ENCODE peak calls at places on chromosomes 7 and 10, in seven cellular contexts. J is kidney epithelial cell, C is heart left ventricle, O is heart right ventricle, H is IMR-90, Y is AG04449, B is tibial artery. G is an unnamed sample.

GRCh38 chr10:123034332-123034731 is 25.5 kb downstream of the ACADSB start:
- DNase-seq in J (no peak), H (no peak), Y (no peak), O (no peak), B (no peak), C (no peak), G (no peak)

GRCh38 chr10:91604936-91605534 is 27.8 kb downstream of the PPP1R3C start:
- DNase-seq in H (peak; percentile 79), C (no peak), B (no peak), J (no peak), Y (peak; percentile 77), O (no peak), G (peak; percentile 78)

GRCh38 chr7:79050592-79050991 is 402.9 kb downstream of the MAGI2 start:
- DNase-seq in J (peak; percentile 29), B (no peak), Y (no peak), O (no peak), C (no peak), H (peak; percentile 73), G (peak; percentile 62)

GRCh38 chr10:77350711-77351119 is 286.9 kb downstream of the KCNMA1 start:
- DNase-seq in B (peak; percentile 85), J (peak; percentile 96), Y (peak; percentile 96), H (peak; percentile 100), O (no peak), C (no peak), G (peak; percentile 97)

GRCh38 chr7:144386741-144387140 is 16.8 kb downstream of the NOBOX start:
- DNase-seq in C (no peak), O (no peak), H (peak; percentile 13), B (peak; percentile 1), Y (peak; percentile 36), J (no peak), G (peak; percentile 84)

GRCh38 chr10:1650542-1651279 is 86.6 kb downstream of the ADARB2 start:
- DNase-seq in O (no peak), B (peak; percentile 35), Y (no peak), C (no peak), J (no peak), H (no peak), G (no peak)

GRCh38 chr7:139658919-139659675 is 118.7 kb downstream of the HIPK2 start:
- DNase-seq in Y (no peak), H (no peak), J (no peak), O (no peak), B (no peak), C (no peak), G (no peak)

GRCh38 chr7:64516451-64516850 is 46.4 kb downstream of the ZNF680 start:
- DNase-seq in B (no peak), C (no peak), H (no peak), Y (no peak), J (no peak), O (no peak), G (no peak)

GRCh38 chr10:77939561-77940001 is 13.0 kb upstream of the DLG5 start:
- DNase-seq in B (peak; percentile 83), Y (no peak), O (no peak), J (no peak), H (peak; percentile 76), C (peak; percentile 41), G (peak; percentile 90)

GRCh38 chr7:108291791-108292440 is 161.8 kb upstream of the LAMB4 start:
- DNase-seq in C (no peak), O (no peak), H (no peak), B (no peak), J (no peak), Y (no peak), G (peak; percentile 66)

GRCh38 chr10:123999261-123999660 is 94.1 kb downstream of the CHST15 start:
- DNase-seq in H (no peak), C (no peak), O (no peak), J (no peak), B (peak; percentile 35), Y (no peak), G (no peak)

GRCh38 chr7:136635755-136636154 is 232.7 kb upstream of the CHRM2 start:
- DNase-seq in Y (no peak), B (no peak), J (no peak), O (no peak), H (no peak), C (no peak), G (no peak)

GRCh38 chr7:46633816-46634215 is 712.7 kb upstream of the IGFBP3 start:
- DNase-seq in H (peak; percentile 7), O (no peak), Y (no peak), J (no peak), C (no peak), B (no peak), G (peak; percentile 22)

GRCh38 chr10:94292448-94293118 is 70.2 kb downstream of the NOC3L start:
- DNase-seq in Y (peak; percentile 49), H (peak; percentile 73), J (no peak), C (peak; percentile 62), B (no peak), O (peak; percentile 46), G (peak; percentile 78)

GRCh38 chr7:101630591-101630990 is 1.5 kb upstream of the MYL10 start:
- DNase-seq in O (no peak), H (peak; percentile 18), B (no peak), C (no peak), J (peak; percentile 61), Y (no peak), G (peak; percentile 16)

GRCh38 chr7:54817125-54817524 is 58.1 kb upstream of the SEC61G start:
- DNase-seq in H (no peak), C (no peak), J (no peak), O (no peak), Y (no peak), B (no peak), G (no peak)

GRCh38 chr10:131035779-131036178 is 275.7 kb downstream of the TCERG1L start:
- DNase-seq in Y (no peak), O (no peak), C (no peak), B (no peak), J (no peak), H (no peak), G (no peak)

GRCh38 chr7:2956526-2957368 is 86.9 kb downstream of the CARD11 start:
- DNase-seq in H (peak; percentile 67), B (peak; percentile 45), Y (peak; percentile 9), J (peak; percentile 60), O (no peak), C (no peak), G (peak; percentile 72)

GRCh38 chr7:150955519-150956394 is 22.4 kb downstream of the KCNH2 start:
- DNase-seq in H (peak; percentile 15), B (no peak), Y (no peak), C (peak; percentile 71), O (peak; percentile 70), J (no peak), G (no peak)

GRCh38 chr10:86293323-86293840 is 73.2 kb downstream of the GRID1 start:
- DNase-seq in O (no peak), B (peak; percentile 37), C (peak; percentile 1), Y (no peak), H (no peak), J (no peak), G (no peak)

GRCh38 chr7:25296086-25296485 is 67.8 kb upstream of the NPVF start:
- DNase-seq in O (no peak), H (no peak), C (no peak), B (no peak), Y (no peak), J (no peak), G (no peak)

GRCh38 chr7:52540041-52540440 is 495.4 kb upstream of the POM121L12 start:
- DNase-seq in O (no peak), Y (no peak), H (no peak), C (no peak), J (peak; percentile 2), B (no peak), G (no peak)

GRCh38 chr10:97575101-97575668 is 2.6 kb downstream of the ANKRD2 start:
- DNase-seq in H (no peak), Y (no peak), C (no peak), J (no peak), B (no peak), O (no peak), G (no peak)

GRCh38 chr10:97572214-97572989 is at the start of gene ANKRD2:
- DNase-seq in H (peak; percentile 79), Y (no peak), C (peak; percentile 85), B (peak; percentile 89), J (no peak), O (peak; percentile 76), G (peak; percentile 85)

GRCh38 chr10:97573021-97573420 is 442 bp downstream of the ANKRD2 start:
- DNase-seq in J (no peak), H (peak; percentile 30), B (no peak), Y (no peak), C (no peak), O (no peak), G (no peak)

GRCh38 chr10:97573672-97574071 is 1.1 kb downstream of the ANKRD2 start:
- DNase-seq in C (no peak), H (no peak), O (no peak), Y (no peak), J (no peak), B (no peak), G (no peak)

GRCh38 chr10:97574374-97575100 is 2.0 kb downstream of the ANKRD2 start:
- DNase-seq in B (peak; percentile 80), O (peak; percentile 37), H (peak; percentile 42), C (peak; percentile 77), J (peak; percentile 94), Y (peak; percentile 41), G (peak; percentile 72)
- H3K4me3 ChIP-seq in B (no peak overlapping the region), O (no peak overlapping the region), H (no peak overlapping the region), C (no peak overlapping the region), J (no peak overlapping the region), Y (no peak overlapping the region), G (no peak overlapping the region)

GRCh38 chr10:16907720-16908119 is 90.5 kb upstream of the RSU1 start:
- DNase-seq in C (no peak), H (no peak), J (no peak), Y (no peak), O (no peak), B (no peak), G (no peak)

GRCh38 chr10:16902606-16903005 is 85.4 kb upstream of the RSU1 start:
- DNase-seq in C (no peak), O (no peak), Y (no peak), H (no peak), B (no peak), J (no peak), G (no peak)

GRCh38 chr10:16904619-16905018 is 87.4 kb upstream of the RSU1 start:
- DNase-seq in C (no peak), B (no peak), Y (peak; percentile 54), O (no peak), H (peak; percentile 64), J (no peak), G (peak; percentile 74)

GRCh38 chr10:16904049-16904448 is 86.8 kb upstream of the RSU1 start:
- DNase-seq in O (no peak), C (no peak), Y (no peak), H (no peak), J (no peak), B (no peak), G (no peak)

GRCh38 chr10:16905304-16905703 is 88.1 kb upstream of the RSU1 start:
- DNase-seq in B (no peak), H (no peak), O (no peak), J (no peak), Y (peak; percentile 24), C (peak; percentile 22), G (no peak)
- TF ChIP-seq CTCF in B (no peak), H (no peak), O (no peak), J (no peak), Y (no peak), C (no peak), G (no peak)

GRCh38 chr7:104207348-104207730 is 474 bp downstream of the ORC5 start:
- DNase-seq in Y (no peak), O (no peak), B (no peak), J (no peak), H (peak; percentile 12), C (no peak), G (peak; percentile 12)
- H3K4me3 ChIP-seq in Y (peak overlapping the region; percentile 93), O (peak overlapping the region; percentile 84), B (peak overlapping the region; percentile 85), J (peak overlapping the region; percentile 100), H (peak overlapping the region; percentile 65), C (peak overlapping the region; percentile 93), G (peak overlapping the region; percentile 84)

GRCh38 chr10:71814923-71815411 is 36.1 kb downstream of the PSAP start:
- DNase-seq in O (no peak), C (no peak), H (no peak), B (no peak), J (no peak), Y (no peak), G (no peak)
- TF ChIP-seq CTCF in O (no peak), C (no peak), H (no peak), B (no peak), J (no peak), Y (no peak), G (no peak)